ENCODE peak calls at places on chromosomes 13 and 19, in seven cellular contexts. J is lower lobe of right lung, Z is GM12864, T is neural progenitor cell, B is fibroblast of pulmonary artery, I is epithelial cell of proximal tubule, A is psoas muscle. K is an unnamed sample.

GRCh38 chr13:61110804-61111203 is 304.8 kb downstream of the PCDH20 start:
- DNase-seq in J (no peak), Z (no peak), T (no peak), B (no peak), I (peak; percentile 32), A (no peak), K (no peak)

GRCh38 chr19:7730286-7731217 is 1.4 kb downstream of the CLEC4G start:
- DNase-seq in J (no peak), Z (no peak), T (no peak), B (no peak), I (no peak), A (no peak), K (no peak)

GRCh38 chr13:53105477-53105876 is 76.9 kb downstream of the OLFM4 start:
- DNase-seq in J (no peak), Z (no peak), T (no peak), B (no peak), I (no peak), A (no peak), K (no peak)

GRCh38 chr19:49058592-49058991 is 1.0 kb upstream of the CGB7 start:
- DNase-seq in J (no peak), Z (no peak), T (peak; percentile 29), B (no peak), I (no peak), A (peak; percentile 54), K (peak; percentile 53)

GRCh38 chr13:65472336-65472735 is 1757.8 kb downstream of the PCDH9 start:
- DNase-seq in J (no peak), Z (no peak), T (no peak), B (peak; percentile 14), I (no peak), A (no peak), K (no peak)

GRCh38 chr19:45356760-45357444 is 13.5 kb downstream of the ERCC2 start:
- DNase-seq in J (no peak), Z (no peak), T (no peak), B (no peak), I (no peak), A (no peak), K (no peak)

GRCh38 chr19:35337984-35338296 is 9.0 kb downstream of the CD22 start:
- DNase-seq in J (no peak), Z (no peak), T (no peak), B (no peak), I (no peak), A (no peak), K (no peak)

GRCh38 chr19:1244693-1245451 is 3.3 kb downstream of the ATP5F1D start:
- DNase-seq in J (peak; percentile 89), Z (no peak), T (no peak), B (no peak), I (no peak), A (peak; percentile 85), K (no peak)

GRCh38 chr13:100957741-100958140 is 283.1 kb upstream of the TMTC4 start:
- DNase-seq in J (no peak), Z (no peak), T (no peak), B (no peak), I (no peak), A (no peak), K (no peak)

GRCh38 chr13:45121421-45121820 is 1.1 kb downstream of the GTF2F2 start:
- DNase-seq in J (no peak), Z (no peak), T (peak; percentile 36), B (peak; percentile 46), I (peak; percentile 48), A (no peak), K (peak; percentile 44)

GRCh38 chr19:39817888-39818561 is 15.9 kb downstream of the DYRK1B start:
- DNase-seq in J (no peak), Z (no peak), T (no peak), B (no peak), I (no peak), A (no peak), K (no peak)

GRCh38 chr13:27915301-27916207 is 4.2 kb upstream of the PDX1 start:
- DNase-seq in J (no peak), Z (no peak), T (no peak), B (no peak), I (no peak), A (no peak), K (no peak)

GRCh38 chr19:47540748-47541147 is 25.9 kb upstream of the NAPA start:
- DNase-seq in J (no peak), Z (no peak), T (peak; percentile 59), B (peak; percentile 49), I (no peak), A (no peak), K (peak; percentile 48)

GRCh38 chr19:32646556-32646955 is 28.4 kb downstream of the ANKRD27 start:
- DNase-seq in J (no peak), Z (no peak), T (no peak), B (no peak), I (no peak), A (no peak), K (no peak)

GRCh38 chr13:46627462-46627861 is 74.5 kb downstream of the LRCH1 start:
- DNase-seq in J (no peak), Z (no peak), T (no peak), B (no peak), I (no peak), A (no peak), K (no peak)

GRCh38 chr13:23621316-23621645 is 51.1 kb downstream of the TNFRSF19 start:
- DNase-seq in J (no peak), Z (no peak), T (no peak), B (peak; percentile 61), I (peak; percentile 97), A (no peak), K (peak; percentile 80)

GRCh38 chr19:42088471-42089190 is 12.7 kb downstream of the ZNF574 start:
- DNase-seq in J (no peak), Z (no peak), T (no peak), B (peak; percentile 65), I (no peak), A (no peak), K (peak; percentile 74)

GRCh38 chr13:44093607-44094583 is 214.2 kb downstream of the LACC1 start:
- DNase-seq in J (no peak), Z (no peak), T (no peak), B (no peak), I (no peak), A (no peak), K (no peak)

GRCh38 chr19:35226748-35227147 is 1.8 kb downstream of the FAM187B start:
- DNase-seq in J (no peak), Z (no peak), T (no peak), B (no peak), I (no peak), A (no peak), K (no peak)

GRCh38 chr13:112172017-112172416 is 105.1 kb downstream of the SOX1 start:
- DNase-seq in J (no peak), Z (no peak), T (no peak), B (no peak), I (no peak), A (no peak), K (no peak)

GRCh38 chr19:44401108-44401786 is at the start of gene ZNF285:
- DNase-seq in J (peak; percentile 92), Z (no peak), T (peak; percentile 98), B (peak; percentile 99), I (peak; percentile 58), A (peak; percentile 95), K (peak; percentile 97)

GRCh38 chr19:1076951-1077350 is 10.0 kb downstream of the ARHGAP45 start:
- DNase-seq in J (peak; percentile 91), Z (peak; percentile 91), T (no peak), B (no peak), I (no peak), A (peak; percentile 63), K (no peak)

GRCh38 chr13:39023761-39024160 is 14.1 kb downstream of the PROSER1 start:
- DNase-seq in J (no peak), Z (no peak), T (no peak), B (peak; percentile 57), I (no peak), A (no peak), K (no peak)

GRCh38 chr13:30375436-30375835 is 46.9 kb upstream of the UBE2L5 start:
- DNase-seq in J (no peak), Z (no peak), T (no peak), B (no peak), I (no peak), A (no peak), K (no peak)

GRCh38 chr19:47697863-47698609 is 15.2 kb upstream of the EHD2 start:
- DNase-seq in J (peak; percentile 77), Z (peak; percentile 34), T (peak; percentile 94), B (peak; percentile 90), I (no peak), A (peak; percentile 75), K (peak; percentile 81)

GRCh38 chr13:84894749-84895148 is 904.5 kb downstream of the SLITRK6 start:
- DNase-seq in J (no peak), Z (no peak), T (no peak), B (no peak), I (no peak), A (no peak), K (no peak)

GRCh38 chr19:1997353-1998233 is 17.9 kb downstream of the BTBD2 start:
- DNase-seq in J (no peak), Z (no peak), T (no peak), B (no peak), I (no peak), A (no peak), K (no peak)

GRCh38 chr19:38443458-38444001 is 10.0 kb downstream of the RYR1 start:
- DNase-seq in J (no peak), Z (no peak), T (no peak), B (no peak), I (no peak), A (no peak), K (no peak)
- TF ChIP-seq CTCF in J (no peak), Z (no peak), T (no peak), B (no peak), I (no peak), A (no peak), K (no peak)

DNA sequence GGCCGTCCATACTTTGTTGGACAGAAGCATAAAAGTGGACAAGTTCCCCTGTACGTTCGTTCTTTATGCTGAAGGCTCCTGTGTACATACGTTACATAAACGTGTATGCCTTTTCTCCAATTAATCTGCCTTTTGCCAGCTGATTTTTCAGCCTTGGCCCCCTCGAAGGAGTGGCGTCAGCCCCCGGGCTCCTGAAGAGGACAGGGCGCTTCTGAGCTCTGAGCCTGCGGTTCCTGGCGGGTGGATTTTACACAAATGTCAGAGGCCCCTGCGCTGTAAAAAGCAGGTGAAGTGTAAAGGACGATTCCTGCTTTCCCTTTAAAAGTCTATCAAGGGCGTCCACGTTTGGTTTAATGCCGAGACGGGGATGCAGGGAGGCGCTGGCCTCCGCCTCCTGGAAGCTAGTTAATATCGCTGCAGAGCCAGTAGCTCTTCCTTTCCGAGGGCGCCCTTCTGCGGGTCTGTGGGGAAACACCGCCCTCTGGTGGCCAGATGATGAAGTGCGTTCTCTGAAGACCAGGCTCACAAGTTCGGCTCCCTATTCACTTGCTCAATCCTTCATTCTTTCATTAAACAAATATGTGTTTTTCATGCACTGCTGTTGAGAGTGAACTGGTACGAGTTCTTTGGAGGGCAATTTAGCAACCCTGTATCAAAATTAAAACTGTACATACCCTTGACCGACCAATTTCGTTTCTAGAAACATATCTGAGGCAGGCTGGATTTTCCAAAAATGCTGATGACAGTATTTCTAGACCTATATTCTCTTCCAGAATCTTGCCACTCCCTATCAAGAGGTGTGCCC is 62.0 kb downstream of the GPR12 start:
- DNase-seq in J (peak; percentile 81), Z (peak; percentile 24), T (peak; percentile 86), B (peak; percentile 90), I (peak; percentile 27), A (peak; percentile 79), K (peak; percentile 86)
- H3K4me3 ChIP-seq in J (no peak overlapping the region), Z (no peak overlapping the region), T (no peak overlapping the region), B (no peak overlapping the region), I (peak overlapping the region; percentile 31), A (no peak overlapping the region), K (peak overlapping the region; percentile 24)

GRCh38 chr19:28917661-28918060 is 295.3 kb downstream of the UQCRFS1 start:
- DNase-seq in J (no peak), Z (no peak), T (no peak), B (no peak), I (no peak), A (no peak), K (no peak)
- TF ChIP-seq CTCF in J (no peak), Z (no peak), T (no peak), B (no peak), I (no peak), A (no peak), K (no peak)

GRCh38 chr13:40026174-40026585 is 370.7 kb downstream of the COG6 start:
- DNase-seq in J (no peak), Z (peak; percentile 93), T (no peak), B (no peak), I (no peak), A (no peak), K (no peak)
- H3K4me3 ChIP-seq in J (no peak overlapping the region), Z (no peak overlapping the region), T (no peak overlapping the region), B (no peak overlapping the region), I (no peak overlapping the region), A (no peak overlapping the region), K (no peak overlapping the region)

K was measured in AG10803.